ENCODE peak calls at places on chromosomes 1 and 21, in six cellular contexts. R, C, N, W, I and P are unnamed samples.

GRCh38 chr1:164602480-164603093 is 43.6 kb downstream of the PBX1 start:
- DNase-seq in R (peak; percentile 56), C (peak; percentile 83), N (no peak), W (no peak), I (no peak), P (no peak)

GRCh38 chr1:242525360-242525722 is 844 bp upstream of the PLD5 start:
- DNase-seq in R (no peak), C (no peak), N (no peak), W (no peak), I (no peak), P (no peak)

GRCh38 chr1:150154143-150154542 is 4.4 kb downstream of the PLEKHO1 start:
- DNase-seq in R (no peak), C (no peak), N (no peak), W (no peak), I (no peak), P (no peak)

GRCh38 chr1:41618066-41618825 is 133.8 kb upstream of the EDN2 start:
- DNase-seq in R (peak; percentile 57), C (peak; percentile 93), N (no peak), W (peak; percentile 87), I (no peak), P (no peak)

GRCh38 chr1:58439946-58440345 is 106.6 kb downstream of the OMA1 start:
- DNase-seq in R (no peak), C (no peak), N (no peak), W (no peak), I (no peak), P (no peak)

GRCh38 chr1:210695041-210695440 is 366.3 kb downstream of the HHAT start:
- DNase-seq in R (no peak), C (no peak), N (no peak), W (no peak), I (no peak), P (peak; percentile 30)

GRCh38 chr1:209674957-209675566 is at the start of gene G0S2:
- DNase-seq in R (peak; percentile 79), C (peak; percentile 83), N (no peak), W (peak; percentile 12), I (peak; percentile 83), P (no peak)

GRCh38 chr1:45543599-45544417 is 6.8 kb upstream of the AKR1A1 start:
- DNase-seq in R (peak; percentile 60), C (peak; percentile 55), N (no peak), W (peak; percentile 38), I (no peak), P (no peak)

GRCh38 chr1:38207906-38208305 is 161.3 kb upstream of the POU3F1 start:
- DNase-seq in R (no peak), C (no peak), N (no peak), W (no peak), I (no peak), P (no peak)

GRCh38 chr1:40450491-40451237 is 388 bp downstream of the ZFP69B start:
- DNase-seq in R (peak; percentile 33), C (peak; percentile 31), N (peak; percentile 19), W (peak; percentile 6), I (peak; percentile 77), P (peak; percentile 40)

GRCh38 chr1:183702813-183703198 is 49.7 kb upstream of the APOBEC4 start:
- DNase-seq in R (no peak), C (no peak), N (peak; percentile 26), W (no peak), I (no peak), P (no peak)

GRCh38 chr1:116817582-116818064 is 63.4 kb downstream of the CD2 start:
- DNase-seq in R (peak; percentile 47), C (peak; percentile 32), N (peak; percentile 74), W (no peak), I (peak; percentile 64), P (no peak)

GRCh38 chr1:27009601-27010197 is 3.0 kb downstream of the TENT5B start:
- DNase-seq in R (peak; percentile 60), C (peak; percentile 73), N (peak; percentile 29), W (no peak), I (no peak), P (no peak)

GRCh38 chr1:214289574-214290272 is 8.8 kb downstream of the SMYD2 start:
- DNase-seq in R (no peak), C (no peak), N (no peak), W (no peak), I (no peak), P (no peak)

GRCh38 chr1:191993549-191993948 is 164.7 kb upstream of the RGS18 start:
- DNase-seq in R (no peak), C (no peak), N (peak; percentile 19), W (no peak), I (peak; percentile 10), P (no peak)

GRCh38 chr21:15728046-15728445 is 1.7 kb upstream of the USP25 start:
- DNase-seq in R (no peak), C (no peak), N (no peak), W (no peak), I (no peak), P (no peak)

GRCh38 chr21:15729346-15729673 is 472 bp upstream of the USP25 start:
- DNase-seq in R (no peak), C (no peak), N (no peak), W (no peak), I (no peak), P (no peak)

GRCh38 chr21:15731243-15731613 is 1.4 kb downstream of the USP25 start:
- DNase-seq in R (no peak), C (no peak), N (no peak), W (no peak), I (peak; percentile 58), P (peak; percentile 25)

GRCh38 chr21:15730484-15731242 is 881 bp downstream of the USP25 start:
- DNase-seq in R (no peak), C (no peak), N (no peak), W (no peak), I (peak; percentile 30), P (no peak)

GRCh38 chr21:15729674-15730483 is at the start of gene USP25:
- DNase-seq in R (peak; percentile 95), C (peak; percentile 95), N (peak; percentile 80), W (peak; percentile 89), I (peak; percentile 91), P (peak; percentile 87)
- TF ChIP-seq POLR2A in R (peak; percentile 68), C (no peak), N (peak; percentile 89), W (peak; percentile 87), I (peak; percentile 78), P (peak; percentile 99)

DNA sequence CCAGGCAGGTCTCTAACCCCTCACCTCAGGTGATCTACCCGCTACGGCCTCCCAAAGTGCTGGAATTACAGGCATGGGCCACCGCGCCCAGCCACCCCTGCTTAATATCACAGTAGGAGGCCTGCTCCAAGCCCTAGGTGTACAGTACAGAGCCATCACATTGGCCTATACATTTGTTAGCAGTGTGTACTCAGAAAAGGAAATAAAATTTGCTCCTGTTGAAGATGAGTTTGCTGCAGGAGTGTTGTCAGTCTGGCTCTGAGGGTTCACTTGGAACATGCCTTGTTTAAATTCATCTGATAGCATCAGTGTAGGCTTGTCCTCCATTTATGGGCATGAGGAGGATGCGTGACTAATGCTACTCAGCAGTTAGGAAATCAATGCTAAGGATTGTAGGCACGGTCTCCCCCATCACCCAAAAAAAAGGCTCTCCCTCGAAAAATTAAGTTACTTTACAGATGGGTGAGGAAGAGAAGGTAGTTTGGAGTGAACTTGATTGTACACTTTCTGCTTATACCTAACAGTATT is 4.6 kb upstream of the ENAH start:
- DNase-seq in R (no peak), C (no peak), N (peak; percentile 65), W (no peak), I (no peak), P (peak; percentile 24)
- TF ChIP-seq POLR2A in R (no peak), C (no peak), N (no peak), W (no peak), I (no peak), P (no peak)

DNA sequence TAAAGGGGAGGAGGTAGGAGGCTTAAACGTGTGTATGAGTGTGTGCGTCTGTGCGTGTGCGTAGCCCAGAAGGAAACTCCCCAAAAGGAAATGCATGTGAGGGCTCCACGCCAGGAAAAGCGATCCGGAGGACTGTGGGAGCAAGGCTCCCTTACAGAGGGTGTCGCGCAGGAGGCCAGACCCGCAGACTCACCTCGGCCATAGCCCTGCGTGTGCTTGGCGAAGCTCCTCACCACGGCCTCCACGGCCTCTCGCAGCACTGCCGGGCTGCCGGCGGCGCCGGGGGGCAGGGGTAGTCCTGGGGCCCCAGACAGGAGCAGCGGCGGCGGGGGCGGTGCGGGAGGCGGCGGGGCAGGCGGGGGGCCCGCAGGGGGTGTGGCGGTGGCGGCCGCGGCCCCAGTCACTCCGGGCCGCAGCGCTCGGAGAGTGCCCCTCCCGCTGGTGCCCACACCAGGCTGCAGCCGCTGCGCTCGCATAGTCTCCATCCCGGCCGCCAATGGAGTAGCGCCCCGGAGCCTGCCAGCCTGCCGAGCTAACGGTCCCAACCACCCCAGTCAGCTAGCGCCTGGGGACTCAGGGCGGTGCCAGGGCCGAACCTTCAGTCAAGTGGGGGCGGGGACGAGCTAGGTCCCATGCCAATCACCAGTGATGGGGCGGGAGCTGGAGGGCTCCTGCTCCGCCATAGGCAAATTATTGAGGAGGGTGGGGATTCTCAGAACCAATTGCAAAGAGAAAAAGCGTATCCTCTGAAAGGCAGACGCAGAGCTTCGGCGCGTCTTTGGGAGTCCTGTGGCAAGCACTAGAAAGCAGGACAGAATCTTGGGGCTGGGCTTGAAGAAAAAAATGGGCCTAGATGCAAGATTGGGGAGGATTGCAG is at the start of gene LIX1L:
- DNase-seq in R (peak; percentile 96), C (peak; percentile 96), N (peak; percentile 95), W (peak; percentile 95), I (peak; percentile 96), P (peak; percentile 93)
- TF ChIP-seq POLR2A in R (peak; percentile 73), C (peak; percentile 54), N (peak; percentile 66), W (peak; percentile 93), I (peak; percentile 87), P (peak; percentile 92)

GRCh38 chr1:18902523-18903312 is at the start of gene ALDH4A1:
- DNase-seq in R (peak; percentile 97), C (peak; percentile 98), N (peak; percentile 96), W (peak; percentile 98), I (peak; percentile 99), P (peak; percentile 97)
- TF ChIP-seq POLR2A in R (peak; percentile 36), C (no peak), N (peak; percentile 31), W (peak; percentile 5), I (peak; percentile 70), P (peak; percentile 60)

GRCh38 chr1:155976062-155976912 is 2.1 kb downstream of the ARHGEF2 start:
- DNase-seq in R (peak; percentile 73), C (peak; percentile 59), N (peak; percentile 38), W (peak; percentile 74), I (peak; percentile 87), P (peak; percentile 59)
- TF ChIP-seq POLR2A in R (no peak), C (no peak), N (no peak), W (no peak), I (no peak), P (no peak)

GRCh38 chr1:202014915-202015676 is 4.7 kb downstream of the ELF3 start:
- DNase-seq in R (peak; percentile 54), C (peak; percentile 55), N (no peak), W (no peak), I (no peak), P (no peak)
- TF ChIP-seq POLR2A in R (peak; percentile 23), C (no peak), N (no peak), W (no peak), I (no peak), P (no peak)

DNA sequence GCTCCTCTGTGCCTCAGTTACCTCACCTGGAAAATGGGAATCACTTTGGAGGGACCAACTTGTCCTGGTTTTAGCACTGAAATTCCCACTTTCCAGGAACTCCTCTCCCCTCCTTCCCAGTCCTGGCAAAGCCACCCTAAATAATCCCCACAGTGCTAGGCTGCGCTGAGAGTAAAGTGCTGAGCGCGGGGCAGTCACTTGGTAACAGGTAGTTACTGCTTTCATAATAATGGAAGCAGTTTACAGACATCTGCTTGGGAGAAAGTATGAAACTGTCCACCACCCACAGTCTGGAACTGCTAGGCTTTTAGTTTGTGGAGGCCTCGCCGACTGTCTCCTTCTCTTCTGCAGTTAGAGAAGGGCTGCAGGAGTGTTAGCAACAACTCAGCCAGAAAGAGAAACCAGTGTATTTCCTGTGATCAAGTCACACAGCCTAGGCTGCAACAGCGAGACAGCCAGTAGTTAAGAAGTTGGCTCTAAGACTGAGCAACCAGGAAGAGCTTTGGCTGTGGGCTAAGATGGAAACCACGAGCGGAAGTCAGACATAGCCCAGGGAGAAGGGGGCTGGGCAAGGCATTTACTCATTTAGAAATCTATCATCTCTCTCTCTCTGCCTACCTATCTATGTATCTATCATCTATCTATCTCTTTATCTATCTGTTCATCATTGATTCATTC is 30.8 kb upstream of the ABCG1 start:
- DNase-seq in R (peak; percentile 61), C (peak; percentile 50), N (no peak), W (peak; percentile 43), I (no peak), P (no peak)
- TF ChIP-seq POLR2A in R (peak; percentile 23), C (no peak), N (no peak), W (no peak), I (no peak), P (no peak)